ENCODE peak calls at places on chromosomes 1 and 21, in nine cellular contexts. V is OCI-M1; A is GM06990; E is T-cell; U is BJ; H is Jurkat, Clone E6-1; T is T-helper 9 cell; L is choroid plexus epithelial cell; P is activated T-cell treated with anti-CD3 and anti-CD28 coated beads, Interleukin-2, amount 50 U/mL, for 72 hours. C is an unnamed sample.

GRCh38 chr21:24367936-24368335 is 1239.3 kb downstream of the MRPL39 start:
- DNase-seq in A (no peak), T (no peak), L (peak; percentile 1), U (no peak), V (no peak), E (no peak), P (no peak), H (no peak), C (no peak)

GRCh38 chr1:3481046-3481445 is 26.6 kb downstream of the ARHGEF16 start:
- DNase-seq in P (no peak), V (no peak), E (no peak), A (no peak), L (no peak), H (no peak), T (no peak), U (no peak), C (no peak)

GRCh38 chr1:198883184-198883583 is 244.3 kb downstream of the PTPRC start:
- DNase-seq in L (no peak), V (no peak), T (no peak), A (no peak), E (no peak), P (no peak), H (no peak), U (no peak), C (no peak)

GRCh38 chr1:155175281-155175926 is 1.8 kb downstream of the TRIM46 start:
- DNase-seq in P (no peak), L (no peak), H (no peak), E (no peak), T (no peak), U (no peak), V (no peak), A (no peak), C (peak; percentile 80)

GRCh38 chr1:37267111-37267835 is 207.1 kb upstream of the ZC3H12A start:
- DNase-seq in H (no peak), T (no peak), L (no peak), P (no peak), U (no peak), V (no peak), A (no peak), E (no peak), C (no peak)

GRCh38 chr1:220824031-220824989 is 37.6 kb downstream of the MTARC1 start:
- DNase-seq in U (no peak), H (no peak), A (no peak), L (no peak), E (no peak), P (no peak), T (no peak), V (no peak), C (no peak)

GRCh38 chr1:221845650-221846371 is 103.9 kb upstream of the DUSP10 start:
- DNase-seq in A (no peak), H (no peak), P (no peak), U (no peak), T (no peak), L (peak; percentile 85), V (no peak), E (no peak), C (no peak)

GRCh38 chr1:9309080-9309479 is 16.4 kb downstream of the SPSB1 start:
- DNase-seq in A (no peak), V (no peak), U (no peak), T (no peak), E (no peak), L (no peak), H (no peak), P (no peak), C (no peak)